ENCODE peak calls at places on chromosomes 4 and X, in six cellular contexts. One of them, this sample, is unnamed.

GRCh38 chr4:150976478-150977118 is 38.5 kb downstream of the LRBA start:
- DNase-seq in retinal pigment epithelial cell: no peak
- DNase-seq in Right ventricle myocardium superior: no peak
- DNase-seq in activated naive CD8-positive, alpha-beta T cell treated with anti-CD3 and anti-CD28 coated beads for 36 hours: no peak
- DNase-seq in activated T-cell treated with anti-CD3 and anti-CD28 coated beads, Interleukin-2, amount 50 U/mL, for 48 hours: no peak
- DNase-seq in stimulated activated CD4-positive, alpha-beta T cell treated with anti-CD3 and anti-CD28 coated beads, Interleukin-2, amount 100 ng/mL, for 48 hours: no peak
- DNase-seq in this sample: no peak

GRCh38 chr4:48483777-48484493 is 792 bp downstream of the SLC10A4 start:
- DNase-seq in retinal pigment epithelial cell: no peak
- DNase-seq in Right ventricle myocardium superior: peak
- DNase-seq in activated naive CD8-positive, alpha-beta T cell treated with anti-CD3 and anti-CD28 coated beads for 36 hours: no peak
- DNase-seq in activated T-cell treated with anti-CD3 and anti-CD28 coated beads, Interleukin-2, amount 50 U/mL, for 48 hours: peak
- DNase-seq in stimulated activated CD4-positive, alpha-beta T cell treated with anti-CD3 and anti-CD28 coated beads, Interleukin-2, amount 100 ng/mL, for 48 hours: no peak
- DNase-seq in this sample: no peak

GRCh38 chr4:150209140-150209829 is 131.0 kb downstream of the DCLK2 start:
- DNase-seq in retinal pigment epithelial cell: no peak
- DNase-seq in Right ventricle myocardium superior: peak
- DNase-seq in activated naive CD8-positive, alpha-beta T cell treated with anti-CD3 and anti-CD28 coated beads for 36 hours: peak
- DNase-seq in activated T-cell treated with anti-CD3 and anti-CD28 coated beads, Interleukin-2, amount 50 U/mL, for 48 hours: peak
- DNase-seq in stimulated activated CD4-positive, alpha-beta T cell treated with anti-CD3 and anti-CD28 coated beads, Interleukin-2, amount 100 ng/mL, for 48 hours: peak
- DNase-seq in this sample: no peak

GRCh38 chr4:15712214-15712613 is 9.3 kb downstream of the BST1 start:
- DNase-seq in retinal pigment epithelial cell: no peak
- DNase-seq in Right ventricle myocardium superior: no peak
- DNase-seq in activated naive CD8-positive, alpha-beta T cell treated with anti-CD3 and anti-CD28 coated beads for 36 hours: no peak
- DNase-seq in activated T-cell treated with anti-CD3 and anti-CD28 coated beads, Interleukin-2, amount 50 U/mL, for 48 hours: no peak
- DNase-seq in stimulated activated CD4-positive, alpha-beta T cell treated with anti-CD3 and anti-CD28 coated beads, Interleukin-2, amount 100 ng/mL, for 48 hours: no peak
- DNase-seq in this sample: no peak

GRCh38 chrX:53354669-53355068 is 67.8 kb downstream of the SMC1A start:
- DNase-seq in retinal pigment epithelial cell: no peak
- DNase-seq in Right ventricle myocardium superior: no peak
- DNase-seq in activated naive CD8-positive, alpha-beta T cell treated with anti-CD3 and anti-CD28 coated beads for 36 hours: no peak
- DNase-seq in activated T-cell treated with anti-CD3 and anti-CD28 coated beads, Interleukin-2, amount 50 U/mL, for 48 hours: no peak
- DNase-seq in stimulated activated CD4-positive, alpha-beta T cell treated with anti-CD3 and anti-CD28 coated beads, Interleukin-2, amount 100 ng/mL, for 48 hours: no peak
- DNase-seq in this sample: no peak

GRCh38 chr4:184347251-184348239 is 126.8 kb downstream of the IRF2 start:
- DNase-seq in retinal pigment epithelial cell: no peak
- DNase-seq in Right ventricle myocardium superior: peak
- DNase-seq in activated naive CD8-positive, alpha-beta T cell treated with anti-CD3 and anti-CD28 coated beads for 36 hours: no peak
- DNase-seq in activated T-cell treated with anti-CD3 and anti-CD28 coated beads, Interleukin-2, amount 50 U/mL, for 48 hours: no peak
- DNase-seq in stimulated activated CD4-positive, alpha-beta T cell treated with anti-CD3 and anti-CD28 coated beads, Interleukin-2, amount 100 ng/mL, for 48 hours: no peak
- DNase-seq in this sample: no peak

GRCh38 chr4:86401826-86402225 is 42.0 kb upstream of the MAPK10 start:
- DNase-seq in retinal pigment epithelial cell: no peak
- DNase-seq in Right ventricle myocardium superior: no peak
- DNase-seq in activated naive CD8-positive, alpha-beta T cell treated with anti-CD3 and anti-CD28 coated beads for 36 hours: no peak
- DNase-seq in activated T-cell treated with anti-CD3 and anti-CD28 coated beads, Interleukin-2, amount 50 U/mL, for 48 hours: no peak
- DNase-seq in stimulated activated CD4-positive, alpha-beta T cell treated with anti-CD3 and anti-CD28 coated beads, Interleukin-2, amount 100 ng/mL, for 48 hours: no peak
- DNase-seq in this sample: no peak

GRCh38 chr4:6498511-6499240 is 26.3 kb upstream of the PPP2R2C start:
- DNase-seq in retinal pigment epithelial cell: no peak
- DNase-seq in Right ventricle myocardium superior: no peak
- DNase-seq in activated naive CD8-positive, alpha-beta T cell treated with anti-CD3 and anti-CD28 coated beads for 36 hours: no peak
- DNase-seq in activated T-cell treated with anti-CD3 and anti-CD28 coated beads, Interleukin-2, amount 50 U/mL, for 48 hours: no peak
- DNase-seq in stimulated activated CD4-positive, alpha-beta T cell treated with anti-CD3 and anti-CD28 coated beads, Interleukin-2, amount 100 ng/mL, for 48 hours: no peak
- DNase-seq in this sample: no peak

GRCh38 chr4:37748546-37748945 is 62.4 kb upstream of the RELL1 start:
- DNase-seq in retinal pigment epithelial cell: no peak
- DNase-seq in Right ventricle myocardium superior: no peak
- DNase-seq in activated naive CD8-positive, alpha-beta T cell treated with anti-CD3 and anti-CD28 coated beads for 36 hours: no peak
- DNase-seq in activated T-cell treated with anti-CD3 and anti-CD28 coated beads, Interleukin-2, amount 50 U/mL, for 48 hours: no peak
- DNase-seq in stimulated activated CD4-positive, alpha-beta T cell treated with anti-CD3 and anti-CD28 coated beads, Interleukin-2, amount 100 ng/mL, for 48 hours: no peak
- DNase-seq in this sample: no peak

GRCh38 chrX:109629310-109629709 is 4.3 kb upstream of the KCNE5 start:
- DNase-seq in retinal pigment epithelial cell: no peak
- DNase-seq in Right ventricle myocardium superior: no peak
- DNase-seq in activated naive CD8-positive, alpha-beta T cell treated with anti-CD3 and anti-CD28 coated beads for 36 hours: no peak
- DNase-seq in activated T-cell treated with anti-CD3 and anti-CD28 coated beads, Interleukin-2, amount 50 U/mL, for 48 hours: no peak
- DNase-seq in stimulated activated CD4-positive, alpha-beta T cell treated with anti-CD3 and anti-CD28 coated beads, Interleukin-2, amount 100 ng/mL, for 48 hours: no peak
- DNase-seq in this sample: no peak

GRCh38 chr4:82811838-82812672 is 13.5 kb upstream of the SCD5 start:
- DNase-seq in retinal pigment epithelial cell: no peak
- DNase-seq in Right ventricle myocardium superior: no peak
- DNase-seq in activated naive CD8-positive, alpha-beta T cell treated with anti-CD3 and anti-CD28 coated beads for 36 hours: no peak
- DNase-seq in activated T-cell treated with anti-CD3 and anti-CD28 coated beads, Interleukin-2, amount 50 U/mL, for 48 hours: no peak
- DNase-seq in stimulated activated CD4-positive, alpha-beta T cell treated with anti-CD3 and anti-CD28 coated beads, Interleukin-2, amount 100 ng/mL, for 48 hours: no peak
- DNase-seq in this sample: no peak